ENCODE peak calls at places on chromosomes 4 and X, in nine cellular contexts. One of them, this sample, is unnamed.

GRCh38 chr4:86586160-86586572 is 7.9 kb upstream of the PTPN13 start:
- DNase-seq in heart left ventricle: no peak
- DNase-seq in glutamatergic neuron: no peak
- DNase-seq in memory B cell: no peak
- DNase-seq in germinal center: no peak
- DNase-seq in SW480: no peak
- DNase-seq in choroid plexus epithelial cell: no peak
- DNase-seq in activated T-helper 1 cell treated with anti-CD3 and anti-CD28 coated beads, Interleukin-12 subunit alpha, Interleukin-12 subunit beta, Interleukin-2, Interleukin-4 antibody, amounts not matched to agents 30 ng/mL and 10 ng/mL and 1 ng/mL, durations not matched to agents 14 hours and 24 hours and 36 hours: no peak
- DNase-seq in skeletal muscle cell: no peak
- DNase-seq in this sample: no peak

GRCh38 chrX:65601530-65602281 is 65.7 kb upstream of the MSN start:
- DNase-seq in SW480: peak; percentile 17
- DNase-seq in activated T-helper 1 cell treated with anti-CD3 and anti-CD28 coated beads, Interleukin-12 subunit alpha, Interleukin-12 subunit beta, Interleukin-2, Interleukin-4 antibody, amounts not matched to agents 30 ng/mL and 10 ng/mL and 1 ng/mL, durations not matched to agents 14 hours and 24 hours and 36 hours: peak; percentile 46
- DNase-seq in skeletal muscle cell: peak; percentile 65
- DNase-seq in heart left ventricle: peak; percentile 89
- DNase-seq in memory B cell: no peak
- DNase-seq in glutamatergic neuron: no peak
- DNase-seq in choroid plexus epithelial cell: peak; percentile 91
- DNase-seq in germinal center: no peak
- DNase-seq in this sample: peak; percentile 88

GRCh38 chr4:87732033-87732770 is 67.2 kb upstream of the IBSP start:
- DNase-seq in germinal center: no peak
- DNase-seq in skeletal muscle cell: no peak
- DNase-seq in heart left ventricle: no peak
- DNase-seq in choroid plexus epithelial cell: no peak
- DNase-seq in glutamatergic neuron: no peak
- DNase-seq in memory B cell: no peak
- DNase-seq in SW480: no peak
- DNase-seq in activated T-helper 1 cell treated with anti-CD3 and anti-CD28 coated beads, Interleukin-12 subunit alpha, Interleukin-12 subunit beta, Interleukin-2, Interleukin-4 antibody, amounts not matched to agents 30 ng/mL and 10 ng/mL and 1 ng/mL, durations not matched to agents 14 hours and 24 hours and 36 hours: no peak
- DNase-seq in this sample: peak; percentile 27

GRCh38 chr4:179596621-179597020 is 2154.4 kb upstream of the AGA start:
- DNase-seq in heart left ventricle: no peak
- DNase-seq in SW480: no peak
- DNase-seq in activated T-helper 1 cell treated with anti-CD3 and anti-CD28 coated beads, Interleukin-12 subunit alpha, Interleukin-12 subunit beta, Interleukin-2, Interleukin-4 antibody, amounts not matched to agents 30 ng/mL and 10 ng/mL and 1 ng/mL, durations not matched to agents 14 hours and 24 hours and 36 hours: no peak
- DNase-seq in skeletal muscle cell: no peak
- DNase-seq in memory B cell: no peak
- DNase-seq in glutamatergic neuron: no peak
- DNase-seq in choroid plexus epithelial cell: no peak
- DNase-seq in germinal center: no peak
- DNase-seq in this sample: no peak

GRCh38 chrX:4850312-4850711 is 1136.9 kb upstream of the PRKX start:
- DNase-seq in skeletal muscle cell: no peak
- DNase-seq in choroid plexus epithelial cell: no peak
- DNase-seq in heart left ventricle: no peak
- DNase-seq in glutamatergic neuron: no peak
- DNase-seq in SW480: no peak
- DNase-seq in activated T-helper 1 cell treated with anti-CD3 and anti-CD28 coated beads, Interleukin-12 subunit alpha, Interleukin-12 subunit beta, Interleukin-2, Interleukin-4 antibody, amounts not matched to agents 30 ng/mL and 10 ng/mL and 1 ng/mL, durations not matched to agents 14 hours and 24 hours and 36 hours: no peak
- DNase-seq in memory B cell: no peak
- DNase-seq in germinal center: no peak
- DNase-seq in this sample: no peak

GRCh38 chr4:17561195-17561909 is 15.6 kb upstream of the LAP3 start:
- DNase-seq in germinal center: no peak
- DNase-seq in skeletal muscle cell: peak; percentile 48
- DNase-seq in memory B cell: no peak
- DNase-seq in SW480: peak; percentile 18
- DNase-seq in choroid plexus epithelial cell: peak; percentile 23
- DNase-seq in activated T-helper 1 cell treated with anti-CD3 and anti-CD28 coated beads, Interleukin-12 subunit alpha, Interleukin-12 subunit beta, Interleukin-2, Interleukin-4 antibody, amounts not matched to agents 30 ng/mL and 10 ng/mL and 1 ng/mL, durations not matched to agents 14 hours and 24 hours and 36 hours: no peak
- DNase-seq in heart left ventricle: no peak
- DNase-seq in glutamatergic neuron: no peak
- DNase-seq in this sample: peak; percentile 84

GRCh38 chr4:184265566-184266351 is 48.1 kb upstream of the ENPP6 start:
- DNase-seq in heart left ventricle: no peak
- DNase-seq in germinal center: no peak
- DNase-seq in SW480: no peak
- DNase-seq in choroid plexus epithelial cell: peak; percentile 85
- DNase-seq in skeletal muscle cell: peak; percentile 28
- DNase-seq in glutamatergic neuron: no peak
- DNase-seq in memory B cell: no peak
- DNase-seq in activated T-helper 1 cell treated with anti-CD3 and anti-CD28 coated beads, Interleukin-12 subunit alpha, Interleukin-12 subunit beta, Interleukin-2, Interleukin-4 antibody, amounts not matched to agents 30 ng/mL and 10 ng/mL and 1 ng/mL, durations not matched to agents 14 hours and 24 hours and 36 hours: no peak
- DNase-seq in this sample: peak; percentile 34

GRCh38 chr4:8910100-8910821 is 38.6 kb upstream of the HMX1 start:
- DNase-seq in choroid plexus epithelial cell: no peak
- DNase-seq in germinal center: no peak
- DNase-seq in heart left ventricle: no peak
- DNase-seq in glutamatergic neuron: no peak
- DNase-seq in skeletal muscle cell: no peak
- DNase-seq in memory B cell: no peak
- DNase-seq in SW480: no peak
- DNase-seq in activated T-helper 1 cell treated with anti-CD3 and anti-CD28 coated beads, Interleukin-12 subunit alpha, Interleukin-12 subunit beta, Interleukin-2, Interleukin-4 antibody, amounts not matched to agents 30 ng/mL and 10 ng/mL and 1 ng/mL, durations not matched to agents 14 hours and 24 hours and 36 hours: no peak
- DNase-seq in this sample: no peak

GRCh38 chrX:77446029-77446585 is 1.1 kb upstream of the FGF16 start:
- DNase-seq in germinal center: no peak
- DNase-seq in activated T-helper 1 cell treated with anti-CD3 and anti-CD28 coated beads, Interleukin-12 subunit alpha, Interleukin-12 subunit beta, Interleukin-2, Interleukin-4 antibody, amounts not matched to agents 30 ng/mL and 10 ng/mL and 1 ng/mL, durations not matched to agents 14 hours and 24 hours and 36 hours: no peak
- DNase-seq in SW480: no peak
- DNase-seq in skeletal muscle cell: no peak
- DNase-seq in heart left ventricle: no peak
- DNase-seq in memory B cell: no peak
- DNase-seq in glutamatergic neuron: peak; percentile 71
- DNase-seq in choroid plexus epithelial cell: no peak
- DNase-seq in this sample: no peak